ENCODE peak calls at places on chromosomes 16 and 17, in four cellular contexts. One of them, this sample, is unnamed.

GRCh38 chr16:81608515-81609209 is 164.1 kb downstream of the CMIP start:
- DNase-seq in left lung: no peak
- DNase-seq in upper lobe of left lung: no peak
- DNase-seq in heart left ventricle: no peak
- DNase-seq in this sample: no peak

GRCh38 chr17:40322417-40323315 is 13.7 kb downstream of the RARA start:
- DNase-seq in left lung: peak
- DNase-seq in upper lobe of left lung: no peak
- DNase-seq in heart left ventricle: peak
- DNase-seq in this sample: peak

GRCh38 chr17:70517808-70518207 is 348.5 kb downstream of the KCNJ2 start:
- DNase-seq in left lung: no peak
- DNase-seq in upper lobe of left lung: no peak
- DNase-seq in heart left ventricle: no peak
- DNase-seq in this sample: no peak

GRCh38 chr17:70523407-70523806 is 354.1 kb downstream of the KCNJ2 start:
- DNase-seq in left lung: no peak
- DNase-seq in upper lobe of left lung: no peak
- DNase-seq in heart left ventricle: no peak
- DNase-seq in this sample: no peak

GRCh38 chr17:6061290-6061689 is 8.9 kb upstream of the WSCD1 start:
- DNase-seq in left lung: no peak
- DNase-seq in upper lobe of left lung: no peak
- DNase-seq in heart left ventricle: no peak
- DNase-seq in this sample: no peak

GRCh38 chr17:61219460-61219859 is 180.2 kb upstream of the TBX2 start:
- DNase-seq in left lung: no peak
- DNase-seq in upper lobe of left lung: no peak
- DNase-seq in heart left ventricle: peak
- DNase-seq in this sample: no peak

GRCh38 chr17:2937331-2938003 is 125.9 kb downstream of the OR1D5 start:
- DNase-seq in left lung: no peak
- DNase-seq in upper lobe of left lung: no peak
- DNase-seq in heart left ventricle: no peak
- DNase-seq in this sample: no peak

GRCh38 chr16:261031-261691 is 14.6 kb downstream of the RGS11 start:
- DNase-seq in left lung: no peak
- DNase-seq in upper lobe of left lung: no peak
- DNase-seq in heart left ventricle: no peak
- DNase-seq in this sample: peak

GRCh38 chr17:58539703-58540102 is 25.3 kb upstream of the MTMR4 start:
- DNase-seq in left lung: no peak
- DNase-seq in upper lobe of left lung: no peak
- DNase-seq in heart left ventricle: no peak
- DNase-seq in this sample: no peak

GRCh38 chr17:58998871-58999270 is 107.8 kb downstream of the TRIM37 start:
- DNase-seq in left lung: no peak
- DNase-seq in upper lobe of left lung: no peak
- DNase-seq in heart left ventricle: no peak
- DNase-seq in this sample: no peak

GRCh38 chr17:36867716-36868115 is 69.6 kb upstream of the LHX1 start:
- DNase-seq in left lung: no peak
- DNase-seq in upper lobe of left lung: no peak
- DNase-seq in heart left ventricle: no peak
- DNase-seq in this sample: no peak

GRCh38 chr16:67071476-67072048 is 38.2 kb upstream of the PHAF1 start:
- DNase-seq in left lung: no peak
- DNase-seq in upper lobe of left lung: no peak
- DNase-seq in heart left ventricle: no peak
- DNase-seq in this sample: no peak

GRCh38 chr17:66673668-66674276 is 161.1 kb upstream of the CACNG5 start:
- DNase-seq in left lung: no peak
- DNase-seq in upper lobe of left lung: no peak
- DNase-seq in heart left ventricle: peak
- DNase-seq in this sample: peak

GRCh38 chr17:7912927-7913524 is 3.1 kb downstream of the RNF227 start:
- DNase-seq in left lung: no peak
- DNase-seq in upper lobe of left lung: no peak
- DNase-seq in heart left ventricle: no peak
- DNase-seq in this sample: peak

GRCh38 chr17:22304667-22305303 is 612.5 kb downstream of the KCNJ18 start:
- DNase-seq in left lung: no peak
- DNase-seq in upper lobe of left lung: peak
- DNase-seq in heart left ventricle: no peak
- DNase-seq in this sample: no peak

GRCh38 chr17:60231691-60232090 is 81.9 kb downstream of the CA4 start:
- DNase-seq in left lung: no peak
- DNase-seq in upper lobe of left lung: no peak
- DNase-seq in heart left ventricle: no peak
- DNase-seq in this sample: no peak

GRCh38 chr17:80704894-80705293 is 160.3 kb downstream of the RPTOR start:
- DNase-seq in left lung: no peak
- DNase-seq in upper lobe of left lung: peak
- DNase-seq in heart left ventricle: no peak
- DNase-seq in this sample: no peak

GRCh38 chr16:17470002-17470870 is 524 bp downstream of the XYLT1 start:
- DNase-seq in left lung: no peak
- DNase-seq in upper lobe of left lung: peak
- DNase-seq in heart left ventricle: peak
- DNase-seq in this sample: peak

GRCh38 chr17:7992516-7992915 is 9.9 kb upstream of the GUCY2D start:
- DNase-seq in left lung: no peak
- DNase-seq in upper lobe of left lung: no peak
- DNase-seq in heart left ventricle: no peak
- DNase-seq in this sample: no peak

GRCh38 chr17:74803971-74804370 is 27.8 kb upstream of the NAT9 start:
- DNase-seq in left lung: no peak
- DNase-seq in upper lobe of left lung: no peak
- DNase-seq in heart left ventricle: no peak
- DNase-seq in this sample: no peak

GRCh38 chr17:44044092-44044491 is 22.4 kb downstream of the LSM12 start:
- DNase-seq in left lung: no peak
- DNase-seq in upper lobe of left lung: no peak
- DNase-seq in heart left ventricle: no peak
- DNase-seq in this sample: no peak
- H3K27ac ChIP-seq in left lung: no peak
- H3K27ac ChIP-seq in upper lobe of left lung: peak
- H3K27ac ChIP-seq in heart left ventricle: peak
- H3K27ac ChIP-seq in this sample: no peak

DNA sequence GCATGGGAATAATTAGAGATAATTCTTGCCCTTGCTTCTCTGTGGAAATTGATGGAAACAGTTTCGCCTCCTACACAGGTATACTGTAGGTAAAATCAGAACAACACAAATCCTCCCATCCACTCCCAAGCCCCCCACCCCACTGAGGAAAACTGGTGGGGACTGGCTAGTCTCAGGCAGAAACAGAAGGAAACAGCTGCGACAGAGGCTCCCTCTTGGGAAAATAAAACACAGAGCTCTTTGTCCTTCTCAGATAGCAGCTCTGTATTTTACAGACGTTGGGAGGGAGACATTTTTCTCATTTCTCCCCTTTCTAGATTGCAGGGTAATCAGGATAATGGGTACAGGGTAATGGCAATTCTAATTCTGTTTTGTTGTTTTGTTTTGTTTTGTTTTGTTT is 1.1 kb downstream of the SLFN13 start:
- DNase-seq in left lung: no peak
- DNase-seq in upper lobe of left lung: no peak
- DNase-seq in heart left ventricle: peak
- DNase-seq in this sample: no peak
- H3K4me3 ChIP-seq in left lung: peak
- H3K4me3 ChIP-seq in upper lobe of left lung: peak
- H3K4me3 ChIP-seq in heart left ventricle: peak
- H3K4me3 ChIP-seq in this sample: no peak

GRCh38 chr17:17877548-17878358 is 41.0 kb upstream of the SREBF1 start:
- DNase-seq in left lung: peak
- DNase-seq in upper lobe of left lung: peak
- DNase-seq in heart left ventricle: peak
- DNase-seq in this sample: peak
- H3K27ac ChIP-seq in left lung: peak
- H3K27ac ChIP-seq in upper lobe of left lung: peak
- H3K27ac ChIP-seq in heart left ventricle: peak
- H3K27ac ChIP-seq in this sample: peak

DNA sequence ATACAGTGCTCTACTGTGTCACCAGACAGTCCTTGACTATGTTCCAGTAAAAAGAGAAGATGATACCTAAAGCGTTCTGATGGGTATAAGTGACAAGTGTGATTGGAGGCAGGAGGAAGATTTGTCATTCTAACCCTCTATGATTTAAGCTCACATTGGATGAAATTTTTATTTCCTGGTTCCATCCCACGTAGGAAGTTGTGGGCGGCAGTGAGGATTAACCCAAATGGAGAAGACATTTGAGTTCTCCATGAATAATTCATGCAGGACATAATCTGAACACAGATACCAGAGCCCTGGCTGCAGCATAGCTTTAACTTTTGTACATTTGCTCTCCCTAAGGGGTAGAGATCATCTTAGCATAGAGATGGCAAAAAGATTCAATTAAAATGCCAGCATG is 146.4 kb downstream of the SLC39A11 start:
- DNase-seq in left lung: no peak
- DNase-seq in upper lobe of left lung: no peak
- DNase-seq in heart left ventricle: no peak
- DNase-seq in this sample: no peak
- H3K4me3 ChIP-seq in left lung: no peak
- H3K4me3 ChIP-seq in upper lobe of left lung: no peak
- H3K4me3 ChIP-seq in heart left ventricle: no peak
- H3K4me3 ChIP-seq in this sample: no peak

DNA sequence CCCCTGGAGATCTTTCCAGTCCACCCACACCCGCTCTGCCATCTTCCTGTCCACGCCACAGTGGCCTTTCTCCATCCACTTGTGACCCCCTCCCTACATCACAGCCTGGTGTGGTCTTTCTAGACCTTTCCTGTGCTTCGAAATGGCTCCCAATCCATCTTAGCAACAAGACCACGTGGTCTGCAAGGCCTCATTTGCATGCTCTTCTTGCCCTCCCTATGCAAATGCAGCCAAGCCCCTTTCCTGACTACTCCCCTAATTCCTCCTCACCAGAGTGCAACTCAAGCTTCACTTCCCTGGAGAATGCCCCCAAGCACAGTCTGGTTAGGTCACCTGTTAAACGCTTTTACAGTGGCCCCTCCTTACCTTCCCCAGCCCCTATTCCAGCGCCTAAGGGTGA is 6.1 kb downstream of the PPP1R9B start:
- DNase-seq in left lung: no peak
- DNase-seq in upper lobe of left lung: no peak
- DNase-seq in heart left ventricle: no peak
- DNase-seq in this sample: no peak
- H3K27ac ChIP-seq in left lung: no peak
- H3K27ac ChIP-seq in upper lobe of left lung: no peak
- H3K27ac ChIP-seq in heart left ventricle: no peak
- H3K27ac ChIP-seq in this sample: no peak

GRCh38 chr17:63999680-64000531 is 1.8 kb downstream of the PRR29 start:
- DNase-seq in left lung: no peak
- DNase-seq in upper lobe of left lung: peak
- DNase-seq in heart left ventricle: no peak
- DNase-seq in this sample: no peak

GRCh38 chr17:64001091-64001579 is 3.0 kb downstream of the PRR29 start:
- DNase-seq in left lung: no peak
- DNase-seq in upper lobe of left lung: no peak
- DNase-seq in heart left ventricle: no peak
- DNase-seq in this sample: no peak

GRCh38 chr17:63997341-63998048 is 656 bp upstream of the PRR29 start:
- DNase-seq in left lung: no peak
- DNase-seq in upper lobe of left lung: no peak
- DNase-seq in heart left ventricle: peak
- DNase-seq in this sample: no peak

GRCh38 chr17:63998050-63998720 is at the start of gene PRR29:
- DNase-seq in left lung: peak
- DNase-seq in upper lobe of left lung: peak
- DNase-seq in heart left ventricle: peak
- DNase-seq in this sample: peak

GRCh38 chr17:63998721-63999679 is 849 bp downstream of the PRR29 start:
- DNase-seq in left lung: no peak
- DNase-seq in upper lobe of left lung: peak
- DNase-seq in heart left ventricle: no peak
- DNase-seq in this sample: no peak
- H3K4me3 ChIP-seq in left lung: peak
- H3K4me3 ChIP-seq in upper lobe of left lung: peak
- H3K4me3 ChIP-seq in heart left ventricle: peak
- H3K4me3 ChIP-seq in this sample: peak

GRCh38 chr17:57086069-57086930 is 1.3 kb downstream of the AKAP1 start:
- DNase-seq in left lung: peak
- DNase-seq in upper lobe of left lung: peak
- DNase-seq in heart left ventricle: no peak
- DNase-seq in this sample: peak
- H3K27ac ChIP-seq in left lung: peak
- H3K27ac ChIP-seq in upper lobe of left lung: peak
- H3K27ac ChIP-seq in heart left ventricle: peak
- H3K27ac ChIP-seq in this sample: peak